ENCODE peak calls at places on chromosome 17, in four cellular contexts. M is mammary epithelial cell, H is ascending aorta, K is tibial artery. N is an unnamed sample.

GRCh38 chr17:29628619-29629018 is 5.9 kb upstream of the CORO6 start:
- DNase-seq in M (no peak), H (no peak), K (no peak), N (no peak)

GRCh38 chr17:41315204-41315794 is at the start of gene KRTAP17-1:
- DNase-seq in M (no peak), H (no peak), K (no peak), N (no peak)

GRCh38 chr17:17988427-17988945 is 15.8 kb downstream of the DRC3 start:
- DNase-seq in M (no peak), H (no peak), K (no peak), N (no peak)

GRCh38 chr17:66944365-66945203 is 19.9 kb upstream of the CACNG4 start:
- DNase-seq in M (no peak), H (no peak), K (no peak), N (no peak)

GRCh38 chr17:44334315-44335181 is 9.9 kb upstream of the SLC25A39 start:
- DNase-seq in M (no peak), H (no peak), K (no peak), N (no peak)

GRCh38 chr17:55346658-55347057 is 75.0 kb downstream of the MMD start:
- DNase-seq in M (no peak), H (no peak), K (no peak), N (no peak)

GRCh38 chr17:64008830-64009229 is 10.7 kb downstream of the PRR29 start:
- DNase-seq in M (no peak), H (no peak), K (no peak), N (peak; percentile 62)

GRCh38 chr17:4800462-4801185 is 1.5 kb downstream of the C17orf114 start:
- DNase-seq in M (no peak), H (no peak), K (no peak), N (no peak)

GRCh38 chr17:251531-251930 is 70.1 kb upstream of the DOC2B start:
- DNase-seq in M (no peak), H (no peak), K (no peak), N (no peak)

GRCh38 chr17:42251115-42251514 is 25.1 kb downstream of the STAT5B start:
- DNase-seq in M (no peak), H (no peak), K (no peak), N (no peak)

GRCh38 chr17:76888661-76889060 is 20.5 kb downstream of the MGAT5B start:
- DNase-seq in M (no peak), H (no peak), K (no peak), N (no peak)

GRCh38 chr17:33964344-33964979 is 290.6 kb upstream of the CCL2 start:
- DNase-seq in M (no peak), H (no peak), K (no peak), N (no peak)

GRCh38 chr17:8477653-8478441 is 42.2 kb downstream of the NDEL1 start:
- DNase-seq in M (no peak), H (no peak), K (no peak), N (no peak)

GRCh38 chr17:48563867-48564199 is 14.3 kb downstream of the HOXB4 start:
- DNase-seq in M (no peak), H (no peak), K (no peak), N (no peak)

GRCh38 chr17:50048146-50048720 is 7.7 kb upstream of the ITGA3 start:
- DNase-seq in M (no peak), H (no peak), K (no peak), N (no peak)

GRCh38 chr17:7476474-7476873 is 3.0 kb downstream of the ZBTB4 start:
- DNase-seq in M (peak; percentile 95), H (no peak), K (no peak), N (no peak)

GRCh38 chr17:50273654-50274040 is 619 bp upstream of the TMEM92 start:
- DNase-seq in M (no peak), H (no peak), K (no peak), N (no peak)

GRCh38 chr17:28366605-28367004 is 1.6 kb upstream of the SEBOX start:
- DNase-seq in M (no peak), H (no peak), K (no peak), N (no peak)

GRCh38 chr17:3659541-3660111 is 8.8 kb downstream of the TAX1BP3 start:
- DNase-seq in M (peak; percentile 80), H (peak; percentile 40), K (peak; percentile 89), N (peak; percentile 85)

GRCh38 chr17:4514206-4514605 is 15.5 kb downstream of the SPNS2 start:
- DNase-seq in M (no peak), H (no peak), K (no peak), N (no peak)

GRCh38 chr17:41510251-41511065 is 5.0 kb upstream of the KRT13 start:
- DNase-seq in M (no peak), H (no peak), K (no peak), N (no peak)

GRCh38 chr17:5628262-5628661 is 44.0 kb upstream of the NLRP1 start:
- DNase-seq in M (no peak), H (no peak), K (no peak), N (no peak)

GRCh38 chr17:73598131-73598680 is 46.0 kb downstream of the SDK2 start:
- DNase-seq in M (no peak), H (no peak), K (no peak), N (no peak)

GRCh38 chr17:8022358-8023038 is 16.4 kb upstream of the ALOX15B start:
- DNase-seq in M (peak; percentile 82), H (no peak), K (no peak), N (no peak)

GRCh38 chr17:69236464-69236863 is 7.8 kb upstream of the ABCA10 start:
- DNase-seq in M (no peak), H (no peak), K (no peak), N (no peak)

DNA sequence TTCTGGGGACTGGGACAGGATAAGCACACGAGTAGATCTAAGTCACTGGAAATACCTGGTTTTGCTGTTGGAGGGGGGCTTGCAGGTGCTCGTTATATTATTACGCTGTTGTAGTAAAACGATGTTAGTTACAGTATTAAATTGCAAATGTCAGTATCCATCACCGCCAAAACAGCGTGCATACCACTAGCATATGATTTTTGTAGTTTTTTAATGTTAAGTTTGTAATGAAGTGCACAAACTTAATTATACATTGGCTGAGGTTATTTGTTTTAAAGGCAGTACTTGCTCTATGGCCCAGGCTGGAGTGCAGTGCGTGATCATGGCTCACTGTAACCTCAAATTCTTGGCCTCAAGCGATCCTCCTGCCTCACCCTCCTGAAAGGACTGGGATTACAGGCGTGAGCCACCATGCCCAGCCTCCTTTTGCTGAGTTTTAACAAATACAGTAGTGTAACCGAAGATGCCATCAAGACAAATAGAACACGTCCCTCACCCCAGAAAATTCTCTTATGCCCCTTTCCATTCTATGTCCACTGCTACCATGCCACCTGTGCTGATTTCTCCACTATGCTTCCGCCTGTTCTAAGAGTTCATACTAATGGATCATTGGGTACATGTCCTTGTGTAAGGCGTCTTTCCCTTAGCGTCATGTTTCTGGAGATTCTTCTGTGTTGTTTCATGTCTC is 20.7 kb upstream of the CSNK1D start:
- DNase-seq in M (no peak), H (no peak), K (no peak), N (no peak)
- H3K4me3 ChIP-seq in M (no peak overlapping the region), H (peak overlapping the region; percentile 97), K (no peak overlapping the region), N (peak overlapping the region; percentile 88)

DNA sequence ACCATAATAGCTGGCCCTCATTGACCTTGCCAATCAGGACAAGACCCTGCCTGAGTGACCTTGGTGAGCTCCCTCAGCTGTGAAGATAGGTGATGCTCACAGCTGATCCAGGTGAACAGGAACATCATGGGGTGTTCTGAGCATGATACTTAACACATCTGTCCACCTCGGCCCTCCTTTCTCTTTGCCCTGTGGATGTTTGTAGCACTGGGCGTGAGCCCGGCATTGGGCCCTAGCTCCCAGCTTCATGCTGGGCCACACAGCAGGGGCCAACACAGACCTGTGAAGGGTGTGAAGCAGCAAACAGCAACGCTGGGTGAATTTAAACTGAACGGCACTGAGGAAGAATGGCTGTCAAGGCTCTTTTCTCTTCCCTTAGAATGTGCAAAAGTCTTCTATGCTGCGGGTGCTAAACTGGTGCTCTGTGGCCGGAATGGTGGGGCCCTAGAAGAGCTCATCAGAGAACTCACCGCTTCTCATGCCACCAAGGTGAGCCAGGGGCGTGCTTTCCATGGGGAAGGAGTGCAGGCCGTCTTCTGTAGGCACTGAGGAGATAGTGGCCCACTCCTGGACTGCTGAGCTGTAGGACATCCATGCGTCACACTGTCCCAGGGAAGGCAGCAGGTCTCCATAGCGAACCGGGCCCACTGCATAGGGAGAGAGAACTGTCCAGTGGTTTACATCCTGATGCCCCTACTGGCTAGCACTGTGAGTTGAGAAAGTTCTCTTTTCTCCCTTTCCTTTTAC is 35.9 kb downstream of the TMEM11 start:
- DNase-seq in M (no peak), H (no peak), K (peak; percentile 2), N (peak; percentile 57)
- H3K27ac ChIP-seq in M (no peak overlapping the region), H (no peak overlapping the region), K (no peak overlapping the region), N (no peak overlapping the region)

DNA sequence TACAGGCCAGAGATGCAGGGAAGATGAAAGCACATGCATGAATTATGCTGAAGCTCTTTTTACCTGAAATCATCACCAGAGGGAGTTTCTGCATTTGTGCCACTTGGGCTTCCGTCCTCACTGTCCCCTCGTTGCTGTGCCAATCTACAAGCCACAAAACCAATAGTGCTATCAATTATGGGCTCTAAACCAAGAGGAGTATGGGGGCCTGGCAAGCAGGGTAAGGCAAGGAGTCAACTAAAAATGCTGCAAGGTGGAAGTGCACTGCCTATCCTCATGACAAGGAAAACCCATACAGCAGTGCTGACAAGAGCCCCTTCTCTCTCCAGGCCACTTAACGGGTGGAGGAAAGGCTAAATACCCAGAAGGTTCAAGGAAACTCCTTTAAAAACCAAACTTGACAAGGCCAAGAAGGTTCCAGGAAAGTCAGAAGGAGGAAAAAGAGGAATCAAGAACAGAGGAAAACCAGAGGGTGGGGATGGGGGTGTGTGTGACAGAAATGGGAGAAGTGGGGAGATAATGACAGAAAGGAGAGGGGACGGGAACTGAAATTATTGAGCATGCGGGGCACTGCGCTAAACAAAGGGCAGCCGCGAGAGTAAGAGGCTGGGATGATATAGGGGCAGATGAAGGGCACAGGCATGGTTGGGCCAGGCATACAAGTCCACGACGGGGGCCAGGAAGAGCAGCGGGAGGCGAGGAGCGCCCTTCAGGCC is 674 bp downstream of the C17orf75 start:
- DNase-seq in M (peak; percentile 21), H (no peak), K (no peak), N (no peak)
- TF ChIP-seq CTCF in M (peak; percentile 32), H (no peak), K (no peak), N (no peak)

GRCh38 chr17:38572292-38572664 is 33.5 kb downstream of the SRCIN1 start:
- DNase-seq in M (no peak), H (no peak), K (no peak), N (no peak)
- H3K4me3 ChIP-seq in M (no peak overlapping the region), H (peak overlapping the region; percentile 56), K (peak overlapping the region; percentile 16), N (peak overlapping the region; percentile 62)

GRCh38 chr17:16987830-16988601 is 16.1 kb upstream of the TNFRSF13B start:
- DNase-seq in M (peak; percentile 56), H (peak; percentile 54), K (peak; percentile 82), N (no peak)
- H3K27ac ChIP-seq in M (no peak overlapping the region), H (no peak overlapping the region), K (no peak overlapping the region), N (no peak overlapping the region)

DNA sequence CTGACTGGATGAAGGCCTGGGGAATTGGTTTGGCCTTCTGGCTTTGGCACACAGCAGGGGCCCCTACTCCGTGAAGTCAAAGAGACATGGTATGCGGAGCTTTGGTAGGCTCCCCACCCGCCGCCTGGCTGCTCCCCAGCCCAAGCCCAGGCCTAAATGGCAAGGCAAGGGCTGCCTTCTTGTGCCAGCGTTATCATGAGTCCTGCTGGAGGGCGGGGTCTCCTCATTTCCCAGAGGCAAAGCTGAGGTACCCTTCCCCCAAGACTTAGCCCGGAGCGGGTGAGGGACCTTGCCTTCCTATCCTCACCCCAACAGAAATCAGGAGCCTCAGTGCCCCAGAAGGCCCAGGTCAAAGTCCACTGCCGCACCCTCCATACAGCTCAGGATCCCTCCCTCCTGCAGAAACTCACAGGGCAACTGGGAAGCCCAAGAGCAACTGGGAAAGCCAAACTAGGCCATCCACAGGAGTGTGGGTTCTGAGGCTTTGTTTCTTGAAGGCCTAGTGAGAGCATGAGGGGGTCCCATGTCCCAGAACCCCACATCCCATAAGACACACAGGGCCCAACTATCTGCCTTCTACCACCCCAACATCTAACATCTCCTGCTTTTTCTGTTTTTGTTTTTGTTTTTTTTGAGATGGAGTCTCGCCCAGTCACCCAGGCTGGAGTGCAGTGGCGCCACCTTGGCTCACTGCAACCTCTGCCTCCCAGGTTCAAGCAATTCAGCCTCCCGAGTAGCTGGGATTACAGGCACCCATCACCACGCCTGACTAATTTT is 9.3 kb downstream of the PGAP3 start:
- DNase-seq in M (no peak), H (no peak), K (no peak), N (no peak)
- TF ChIP-seq CTCF in M (no peak), H (no peak), K (no peak), N (no peak)